ENCODE peak calls at places on chromosomes 16 and 17, in nine cellular contexts. L is BE2C, U is IMR-90, R is H1, N is mammary epithelial cell, K is adrenal gland, W is astrocyte, M is GM12878, E is cardiac muscle cell. S is an unnamed sample. For H3K36me3, the result is how much of the 10 kb centered on the place peaks cover.

GRCh38 chr16:56203052-56203451 is 11.8 kb downstream of the GNAO1 start:
- DNase-seq in M (no peak), K (no peak), N (peak), U (peak), L (peak), E (no peak), W (no peak), R (no peak), S (peak)

GRCh38 chr16:11688520-11688886 is 20.2 kb downstream of the SNN start:
- DNase-seq in K (no peak), N (no peak), E (no peak), L (no peak), R (no peak), M (no peak), W (no peak), U (no peak), S (no peak)

GRCh38 chr17:48551601-48552452 is 6.9 kb upstream of the HOXB2 start:
- DNase-seq in E (no peak), N (peak), L (no peak), R (no peak), U (peak), M (no peak), W (peak), K (peak), S (no peak)

GRCh38 chr16:88688013-88688778 is 1.9 kb upstream of the SNAI3 start:
- DNase-seq in M (no peak), N (no peak), R (no peak), U (no peak), L (no peak), E (no peak), W (no peak), K (no peak), S (peak)

GRCh38 chr17:79955961-79956735 is 79.5 kb downstream of the TBC1D16 start:
- DNase-seq in N (no peak), W (no peak), K (peak), U (no peak), E (no peak), L (no peak), R (no peak), M (no peak), S (no peak)

GRCh38 chr16:35795361-35796029 is 2336.1 kb downstream of the TP53TG3F start:
- DNase-seq in W (no peak), R (no peak), U (no peak), K (no peak), E (no peak), N (no peak), L (peak), M (no peak), S (no peak)

GRCh38 chr17:45129426-45129939 is 2.8 kb downstream of the PLCD3 start:
- DNase-seq in W (no peak), M (no peak), N (no peak), U (no peak), L (no peak), K (peak), R (no peak), E (peak), S (no peak)

GRCh38 chr16:23039118-23039517 is 110.1 kb downstream of the USP31 start:
- DNase-seq in K (no peak), M (no peak), N (no peak), E (no peak), U (no peak), W (no peak), R (no peak), L (no peak), S (no peak)

GRCh38 chr16:1770328-1771071 is 843 bp downstream of the NME3 start:
- DNase-seq in R (no peak), U (peak), M (no peak), W (peak), L (peak), N (no peak), E (no peak), K (peak), S (peak)

GRCh38 chr16:84032458-84033178 is 10.0 kb downstream of the SLC38A8 start:
- DNase-seq in N (no peak), E (no peak), W (no peak), K (no peak), L (no peak), M (no peak), U (no peak), R (no peak), S (no peak)
- H3K4me3 ChIP-seq in N (no peak), E (no peak), W (no peak), K (no peak), L (no peak), M (no peak), U (no peak), R (no peak), S (no peak)

GRCh38 chr16:75089486-75090202 is 26.9 kb downstream of the LDHD start:
- DNase-seq in L (no peak), K (no peak), N (no peak), U (no peak), M (no peak), E (no peak), W (no peak), R (no peak), S (no peak)
- TF ChIP-seq CTCF in L (no peak), K (no peak), N (no peak), U (no peak), M (no peak), E (no peak), W (no peak), R (no peak), S (no peak)

GRCh38 chr16:75628351-75628750 is 5.3 kb upstream of the ADAT1 start:
- DNase-seq in R (no peak), E (no peak), N (no peak), U (no peak), M (no peak), L (no peak), W (no peak), K (no peak), S (no peak)

GRCh38 chr16:75626806-75627205 is 3.7 kb upstream of the ADAT1 start:
- DNase-seq in U (no peak), K (no peak), L (no peak), M (no peak), N (no peak), R (no peak), E (no peak), W (no peak), S (no peak)

GRCh38 chr16:75632857-75633256 is 9.8 kb upstream of the ADAT1 start:
- DNase-seq in E (no peak), M (no peak), L (no peak), N (no peak), K (no peak), W (no peak), U (no peak), R (no peak), S (no peak)

GRCh38 chr16:75627856-75628255 is 4.8 kb upstream of the ADAT1 start:
- DNase-seq in N (no peak), M (no peak), E (no peak), R (no peak), U (peak), W (peak), K (no peak), L (no peak), S (no peak)

GRCh38 chr16:75629132-75629531 is 6.1 kb upstream of the ADAT1 start:
- DNase-seq in K (no peak), E (no peak), N (no peak), W (no peak), L (no peak), M (no peak), R (no peak), U (no peak), S (no peak)
- H3K36me3 ChIP-seq in K (half or more), E (under half), N (half or more), W (half or more), L (half or more), M (under half), R (under half), U (half or more), S (under half)

DNA sequence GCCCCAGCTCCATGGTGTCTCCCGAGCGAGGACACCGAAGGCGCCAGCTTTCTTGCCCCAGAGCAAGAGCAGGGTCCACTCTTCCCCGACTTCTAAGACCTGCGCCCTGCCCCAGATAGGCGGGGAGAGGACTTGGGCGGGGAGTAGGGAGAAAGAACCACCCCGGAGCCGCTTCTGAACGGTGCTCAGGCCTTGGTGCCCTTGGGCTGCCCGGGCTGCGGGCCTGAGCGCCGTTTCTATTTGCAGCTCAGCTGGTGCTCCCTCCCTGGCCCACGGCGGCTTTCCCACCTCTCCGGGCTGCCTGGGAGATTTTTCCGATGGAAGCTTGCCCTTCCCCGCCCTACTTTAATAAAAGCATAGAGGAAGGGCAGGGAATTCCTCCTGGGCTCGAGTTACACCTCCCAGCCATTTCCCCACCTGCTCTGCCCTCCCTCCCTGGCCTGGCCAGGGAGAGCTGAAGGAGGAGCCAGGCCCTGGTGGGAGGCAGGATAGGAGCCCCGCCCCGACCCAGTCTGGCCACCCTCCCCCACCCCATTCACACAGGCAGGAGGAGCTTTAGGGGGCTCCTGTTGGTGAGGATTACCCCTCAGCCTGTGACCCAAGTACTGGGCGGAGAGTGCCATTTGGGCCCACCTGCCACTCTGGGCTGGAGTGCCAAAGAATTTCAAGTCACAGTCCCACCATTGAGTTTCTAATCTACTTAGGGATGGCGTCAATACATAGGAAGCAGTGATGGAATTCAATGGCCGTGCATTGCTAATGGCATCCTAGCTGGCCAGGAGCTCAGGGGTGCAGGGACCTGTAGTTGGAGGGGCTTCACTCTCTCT is 2.0 kb downstream of the MMP15 start:
- DNase-seq in W (peak), R (peak), K (peak), U (no peak), N (peak), L (no peak), M (no peak), E (peak), S (peak)
- H3K4me3 ChIP-seq in W (no peak), R (peak), K (no peak), U (no peak), N (peak), L (peak), M (no peak), E (peak), S (peak)

DNA sequence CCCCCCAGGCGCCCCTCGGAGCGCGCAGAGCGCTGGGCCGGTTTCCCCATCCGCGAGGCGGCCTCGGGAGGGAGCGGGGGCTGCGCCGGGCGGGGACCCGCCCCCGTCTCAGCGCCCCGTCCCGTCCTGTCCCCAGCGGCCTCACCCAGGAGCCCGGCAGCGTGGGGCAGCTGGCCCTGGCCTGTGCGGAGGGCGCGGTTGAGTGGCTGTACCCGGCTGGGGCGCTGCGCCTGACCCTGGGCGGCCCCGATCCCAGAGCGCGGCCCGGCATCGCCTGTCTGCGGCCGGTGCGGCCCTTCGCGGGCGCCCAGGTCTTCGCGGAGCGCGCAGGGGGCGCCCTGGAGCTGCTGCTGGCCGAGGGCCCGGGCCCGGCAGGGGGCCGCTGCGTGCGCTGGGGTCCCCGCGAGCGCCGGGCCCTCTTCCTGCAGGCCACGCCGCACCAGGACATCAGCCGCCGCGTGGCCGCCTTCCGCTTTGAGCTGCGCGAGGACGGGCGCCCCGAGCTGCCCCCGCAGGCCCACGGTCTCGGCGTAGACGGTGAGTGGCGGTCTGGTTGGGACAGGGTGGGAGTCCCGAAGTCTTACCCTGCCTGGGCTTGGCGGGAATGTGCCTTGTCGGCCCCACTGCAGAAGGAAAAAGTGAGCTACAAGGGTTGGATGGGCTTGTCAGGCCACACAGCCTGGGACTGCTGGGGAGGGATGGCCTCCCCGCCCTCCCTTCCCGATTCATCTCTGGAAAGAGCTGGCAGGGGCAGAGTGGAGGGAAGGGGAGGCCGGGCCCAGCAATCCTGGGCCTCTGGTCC is 731 bp downstream of the METRN start:
- DNase-seq in R (no peak), M (no peak), N (no peak), E (peak), W (no peak), U (no peak), K (no peak), L (peak), S (no peak)
- TF ChIP-seq CTCF in R (no peak), M (peak), N (peak), E (peak), W (no peak), U (peak), K (no peak), L (peak), S (peak)

DNA sequence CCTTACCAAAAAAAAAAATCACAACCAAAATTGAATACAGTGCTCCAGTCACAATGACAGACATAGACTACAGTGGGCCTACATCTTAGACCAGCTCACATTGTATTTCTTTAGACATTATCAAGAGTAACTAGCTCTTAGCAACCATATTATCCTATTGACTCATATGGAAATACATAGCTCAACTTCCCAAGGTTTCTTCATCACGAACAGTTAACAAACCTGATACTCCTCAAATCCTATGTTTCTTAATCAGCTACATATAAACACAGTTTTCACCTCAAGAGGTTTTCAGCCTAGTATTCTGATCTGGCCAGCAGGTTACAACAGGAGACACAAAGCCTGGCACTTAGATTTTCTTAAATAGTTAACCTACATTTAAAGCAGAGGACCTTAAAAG is 29.7 kb downstream of the CMC2 start:
- DNase-seq in R (no peak), E (no peak), K (no peak), W (no peak), N (peak), L (no peak), U (peak), M (no peak), S (peak)
- H3K36me3 ChIP-seq in R (under half), E (under half), K (under half), W (under half), N (under half), L (under half), U (under half), M (under half), S (under half)

DNA sequence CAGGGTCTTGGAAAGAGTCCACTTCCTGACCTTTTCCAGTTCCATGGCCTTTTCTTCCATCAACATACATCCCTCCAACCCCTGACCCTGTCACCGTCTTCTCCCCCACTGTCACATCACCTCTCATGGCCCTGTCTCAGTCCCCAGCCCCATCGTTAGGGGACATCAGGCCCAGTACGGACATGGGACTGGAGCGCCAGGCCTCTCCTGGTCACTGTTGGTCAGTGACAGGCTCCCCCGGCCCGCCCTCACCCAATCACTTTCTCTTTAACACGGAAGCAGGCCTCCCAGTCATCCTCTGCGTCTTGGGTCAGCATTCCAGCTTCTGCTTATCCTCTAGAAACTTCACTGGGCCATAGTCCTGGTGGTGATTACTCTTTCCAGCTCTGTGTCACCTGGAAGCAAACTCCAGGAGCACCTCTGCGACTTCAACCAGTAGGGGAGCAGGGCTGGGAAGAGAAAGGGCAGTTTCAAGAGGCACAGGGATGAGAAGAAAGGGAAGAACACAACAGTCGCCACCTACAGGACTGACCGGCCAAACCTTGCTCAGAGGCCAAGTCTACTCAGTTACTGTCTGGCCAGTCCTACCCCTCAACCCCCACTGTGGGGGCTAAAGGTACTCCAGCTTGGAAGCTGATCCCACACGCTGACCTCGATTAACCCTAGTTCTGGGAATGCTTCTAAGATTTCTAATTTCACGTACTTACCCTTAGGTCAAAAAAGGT is 15.9 kb upstream of the ICAM2 start:
- DNase-seq in R (no peak), W (no peak), E (no peak), U (no peak), L (no peak), N (no peak), M (no peak), K (no peak), S (no peak)
- H3K4me3 ChIP-seq in R (no peak), W (no peak), E (no peak), U (no peak), L (no peak), N (no peak), M (no peak), K (no peak), S (no peak)

DNA sequence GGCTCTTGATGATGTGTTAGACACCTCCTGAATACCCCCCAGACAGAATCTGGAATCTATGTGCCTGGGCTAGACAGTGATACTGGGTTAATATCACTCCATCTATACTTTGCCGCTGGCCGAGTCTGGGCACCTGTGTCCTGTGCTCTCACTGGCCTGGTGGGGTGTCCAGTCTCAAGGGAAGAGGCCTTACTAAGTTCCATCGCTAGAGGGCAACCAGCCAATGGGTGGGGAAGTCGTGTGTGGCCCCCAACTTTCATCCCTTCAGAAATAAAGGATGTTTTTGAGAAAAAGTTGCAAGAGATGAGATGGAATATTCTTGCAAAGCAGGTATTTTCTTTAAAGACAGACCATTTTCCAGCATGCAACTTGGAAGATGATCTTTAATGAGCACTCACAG is 1.6 kb upstream of the GLP2R start:
- DNase-seq in R (no peak), E (no peak), N (no peak), M (no peak), K (no peak), L (no peak), W (no peak), U (no peak), S (no peak)
- TF ChIP-seq CTCF in R (peak), E (peak), N (peak), M (no peak), K (no peak), L (no peak), W (no peak), U (no peak), S (no peak)

GRCh38 chr16:31196324-31197088 is 6.1 kb downstream of the PYCARD start:
- DNase-seq in E (no peak), W (no peak), N (no peak), U (no peak), L (no peak), R (no peak), M (no peak), K (no peak), S (no peak)
- H3K36me3 ChIP-seq in E (half or more), W (half or more), N (under half), U (half or more), L (half or more), R (under half), M (under half), K (half or more), S (under half)

GRCh38 chr16:78199325-78200022 is 100.0 kb downstream of the WWOX start:
- DNase-seq in N (no peak), E (no peak), M (no peak), K (no peak), W (no peak), R (no peak), L (no peak), U (no peak), S (no peak)
- H3K4me3 ChIP-seq in N (no peak), E (no peak), M (no peak), K (no peak), W (no peak), R (no peak), L (no peak), U (no peak), S (no peak)